ENCODE peak calls at places on chromosomes 4 and X, in ten cellular contexts. S, Q, K, G, F, B, H, N, O and I are unnamed samples.

GRCh38 chr4:18042754-18043153 is 21.2 kb upstream of the LCORL start:
- DNase-seq in S (no peak), Q (no peak), K (no peak), G (no peak), F (no peak), B (no peak), H (no peak), N (no peak), O (no peak), I (no peak)

GRCh38 chr4:189069782-189070181 is 870.9 kb upstream of the FRG1 start:
- DNase-seq in S (no peak), Q (no peak), K (peak; percentile 10), G (no peak), F (no peak), B (no peak), H (peak; percentile 49), N (no peak), O (no peak), I (no peak)

GRCh38 chr4:75919914-75920313 is 17.7 kb upstream of the PPEF2 start:
- DNase-seq in S (no peak), Q (peak; percentile 68), K (no peak), G (peak; percentile 85), F (no peak), B (no peak), H (peak; percentile 20), N (no peak), O (no peak), I (no peak)

GRCh38 chrX:30308263-30309138 is 689 bp downstream of the NR0B1 start:
- DNase-seq in S (no peak), Q (peak; percentile 2), K (no peak), G (peak; percentile 16), F (no peak), B (no peak), H (no peak), N (no peak), O (peak; percentile 12), I (no peak)

GRCh38 chr4:8896506-8896905 is 24.9 kb upstream of the HMX1 start:
- DNase-seq in S (no peak), Q (no peak), K (no peak), G (no peak), F (no peak), B (no peak), H (no peak), N (no peak), O (no peak), I (no peak)

GRCh38 chrX:101550362-101550761 is at the start of gene ARMCX1:
- DNase-seq in S (peak; percentile 84), Q (peak; percentile 76), K (peak; percentile 15), G (peak; percentile 88), F (peak; percentile 86), B (peak; percentile 75), H (peak; percentile 74), N (peak; percentile 79), O (peak; percentile 61), I (peak; percentile 62)

GRCh38 chrX:9339603-9340569 is 125.0 kb upstream of the TBL1X start:
- DNase-seq in S (peak; percentile 62), Q (no peak), K (no peak), G (no peak), F (no peak), B (peak; percentile 23), H (no peak), N (no peak), O (no peak), I (no peak)

GRCh38 chrX:146396409-146396808 is 413.2 kb upstream of the CXorf51B start:
- DNase-seq in S (no peak), Q (no peak), K (no peak), G (no peak), F (no peak), B (no peak), H (no peak), N (no peak), O (no peak), I (no peak)

GRCh38 chr4:102779204-102779603 is 18.4 kb upstream of the MANBA start:
- DNase-seq in S (no peak), Q (no peak), K (no peak), G (no peak), F (no peak), B (no peak), H (no peak), N (no peak), O (no peak), I (no peak)

DNA sequence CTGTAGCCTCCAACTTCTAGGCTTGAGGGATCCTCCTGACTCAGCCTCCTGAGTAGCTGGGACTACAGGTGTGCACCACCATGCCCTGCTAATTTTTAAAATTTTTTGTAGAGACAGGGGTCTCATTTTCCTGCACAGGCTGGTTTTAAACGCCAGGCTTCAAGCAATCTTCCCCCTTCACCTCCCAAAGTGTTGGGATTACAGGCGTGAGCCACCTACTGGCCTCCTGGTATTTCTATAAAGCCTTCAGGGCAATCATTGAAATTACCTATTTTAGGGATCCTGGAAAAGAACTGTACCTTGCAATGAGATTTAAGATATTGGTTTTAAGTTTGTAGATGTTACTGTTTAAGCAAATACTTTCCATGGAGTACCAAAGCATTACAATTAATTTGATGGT is 13.5 kb upstream of the PLS3 start:
- DNase-seq in S (no peak), Q (no peak), K (no peak), G (no peak), F (no peak), B (no peak), H (no peak), N (no peak), O (no peak), I (no peak)
- TF ChIP-seq CTCF in S (no peak), Q (peak; percentile 3), K (no peak), G (no peak), F (no peak), B (no peak), H (no peak), N (no peak), O (no peak), I (peak; percentile 8)

DNA sequence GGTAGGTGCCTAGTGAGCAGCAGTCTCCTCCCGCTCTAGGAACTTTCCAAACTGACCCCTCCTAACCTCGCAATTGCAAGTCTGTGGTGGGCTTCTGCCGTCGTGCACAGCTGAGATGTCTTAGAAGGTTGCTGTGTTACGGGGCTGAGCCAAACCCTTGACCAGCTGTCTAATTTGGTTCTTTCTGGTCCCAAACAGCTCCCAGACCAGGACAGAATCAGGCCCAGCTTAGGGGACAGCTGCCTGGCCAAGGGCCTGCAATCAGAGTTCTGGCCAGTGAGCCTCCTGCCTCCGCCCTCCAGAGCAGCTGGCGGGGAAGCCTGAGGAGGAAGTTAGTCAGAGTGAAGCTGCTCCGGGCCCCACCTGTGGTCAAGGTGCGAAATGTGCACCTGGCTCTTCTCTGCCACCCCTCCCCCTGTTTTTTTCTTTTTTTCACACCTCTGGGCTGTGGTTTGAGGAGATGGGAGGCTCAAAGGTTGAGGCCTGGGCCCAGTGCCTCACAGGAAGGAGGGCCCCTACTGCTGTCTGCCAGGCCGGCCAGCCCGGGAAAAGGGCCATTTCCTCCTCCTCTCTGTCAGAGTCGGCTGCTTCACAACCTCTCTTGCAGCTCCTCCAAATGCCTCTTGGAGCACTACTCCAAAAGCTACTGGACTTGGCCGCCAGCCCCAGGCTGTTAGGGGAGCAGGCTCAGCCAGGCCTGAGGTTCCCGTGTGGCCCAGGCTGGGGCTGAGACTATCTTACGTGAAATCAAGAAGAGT is 4.2 kb upstream of the CXCR3 start:
- DNase-seq in S (peak; percentile 80), Q (peak; percentile 81), K (peak; percentile 42), G (peak; percentile 87), F (peak; percentile 74), B (peak; percentile 50), H (peak; percentile 57), N (peak; percentile 84), O (peak; percentile 83), I (no peak)
- TF ChIP-seq CTCF in S (peak; percentile 45), Q (peak; percentile 44), K (no peak), G (peak; percentile 39), F (peak; percentile 9), B (peak; percentile 31), H (no peak), N (peak; percentile 31), O (peak; percentile 25), I (peak; percentile 28)

GRCh38 chr4:26181616-26182015 is 139.2 kb upstream of the RBPJ start:
- DNase-seq in S (no peak), Q (no peak), K (no peak), G (no peak), F (no peak), B (no peak), H (peak; percentile 77), N (no peak), O (no peak), I (no peak)

GRCh38 chr4:26191353-26191752 is 129.5 kb upstream of the RBPJ start:
- DNase-seq in S (no peak), Q (no peak), K (no peak), G (no peak), F (no peak), B (no peak), H (peak; percentile 41), N (no peak), O (peak; percentile 26), I (no peak)

GRCh38 chr4:26183017-26183416 is 137.8 kb upstream of the RBPJ start:
- DNase-seq in S (no peak), Q (peak; percentile 18), K (peak; percentile 20), G (no peak), F (no peak), B (no peak), H (peak; percentile 79), N (no peak), O (no peak), I (no peak)

DNA sequence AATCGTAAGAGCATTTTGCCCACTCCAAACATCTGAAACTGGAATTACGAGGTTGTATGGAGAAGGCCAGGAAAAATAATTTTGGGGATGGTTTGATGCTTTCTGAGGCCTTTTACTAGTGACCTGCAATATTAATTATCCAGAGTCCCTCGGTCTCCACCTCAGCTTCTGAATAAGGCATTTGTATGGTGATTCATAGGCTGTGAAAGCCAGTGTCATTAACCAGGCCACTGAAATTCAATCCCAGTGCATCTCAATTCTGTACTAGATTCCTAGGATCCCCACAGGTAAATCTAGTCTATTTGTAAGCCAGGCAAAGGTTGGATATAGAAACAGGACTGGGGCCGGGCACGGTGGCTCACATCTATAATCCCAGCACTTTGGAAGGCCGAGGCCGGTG is 135.4 kb upstream of the RBPJ start:
- DNase-seq in S (no peak), Q (no peak), K (no peak), G (no peak), F (no peak), B (no peak), H (peak; percentile 36), N (no peak), O (no peak), I (no peak)
- TF ChIP-seq CTCF in S (no peak), Q (no peak), K (no peak), G (no peak), F (no peak), B (no peak), H (no peak), N (no peak), O (no peak), I (no peak)

DNA sequence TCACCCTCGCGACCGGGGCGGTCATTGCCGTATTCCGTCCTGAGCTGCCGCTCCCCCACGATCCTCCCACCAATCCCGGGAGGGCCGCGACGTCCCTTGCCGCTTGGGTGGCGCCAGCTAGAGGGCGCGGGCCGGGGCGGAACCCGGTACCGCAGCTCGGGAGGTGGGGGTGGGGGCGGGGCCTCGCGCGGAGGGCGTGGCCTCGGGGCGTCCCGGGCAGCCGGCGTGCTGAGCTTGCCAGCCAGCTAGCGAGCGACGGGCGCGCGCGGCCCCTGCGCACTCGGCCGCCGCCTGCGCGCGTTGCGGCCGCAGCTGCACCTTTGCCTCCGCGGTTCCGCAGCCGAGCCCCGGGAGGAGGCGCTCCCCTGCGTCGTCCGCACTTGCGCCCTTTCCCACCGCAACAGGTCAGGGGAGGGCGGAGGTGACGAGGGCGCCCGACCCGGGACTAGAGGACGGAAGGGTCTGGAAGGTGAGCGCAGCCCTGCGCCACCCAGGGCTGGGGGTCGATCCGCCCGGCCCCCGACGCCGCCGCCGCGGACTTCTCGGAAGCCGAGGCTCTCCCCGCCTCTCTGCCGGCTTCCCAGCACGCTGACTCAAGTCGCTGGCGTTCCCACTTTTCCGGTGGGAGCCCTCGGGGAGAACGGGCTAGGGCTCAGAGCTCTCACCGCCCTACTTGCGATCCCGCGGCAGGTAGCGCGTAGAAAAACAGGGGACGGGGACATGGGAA is at the start of gene AFF1:
- DNase-seq in S (peak; percentile 92), Q (peak; percentile 92), K (peak; percentile 90), G (peak; percentile 96), F (peak; percentile 91), B (peak; percentile 71), H (peak; percentile 79), N (peak; percentile 98), O (peak; percentile 95), I (peak; percentile 97)
- TF ChIP-seq CTCF in S (peak; percentile 72), Q (peak; percentile 28), K (peak; percentile 59), G (peak; percentile 32), F (peak; percentile 76), B (peak; percentile 69), H (peak; percentile 40), N (peak; percentile 42), O (peak; percentile 64), I (peak; percentile 33)